ENCODE peak calls at places on chromosomes 11 and 22, in nine cellular contexts. W is NCI-H2029 treated with DMSO at 0.1 percent for 48 hours; P is activated CD4-positive, alpha-beta T cell treated with anti-CD3 and anti-CD28 coated beads for 4 hours; Z is heart left ventricle; M is stimulated activated CD8-positive, alpha-beta memory T cell treated with anti-CD3 and anti-CD28 coated beads, Interleukin-2, amount 100 ng/mL, for 1 hour; U is stimulated activated CD4-positive, alpha-beta T cell treated with anti-CD3 and anti-CD28 coated beads, Interleukin-12 subunit alpha, Interleukin-12 subunit beta, amount 100 ng/mL, for 4 hours; K is T-helper 22 cell; T is CD4-positive, alpha-beta memory T cell; H is amniotic stem cell. I is an unnamed sample.

GRCh38 chr11:110891411-110891810 is 179.2 kb upstream of the ARHGAP20 start:
- DNase-seq in W (no peak), P (no peak), Z (no peak), M (no peak), U (no peak), K (no peak), T (no peak), H (peak; percentile 16), I (peak; percentile 14)

GRCh38 chr11:116703421-116703820 is 69.4 kb downstream of the BUD13 start:
- DNase-seq in W (peak; percentile 55), P (no peak), Z (no peak), M (no peak), U (no peak), K (no peak), T (no peak), H (no peak), I (no peak)

GRCh38 chr11:15750535-15751297 is 605.6 kb downstream of the SOX6 start:
- DNase-seq in W (peak; percentile 36), P (no peak), Z (no peak), M (no peak), U (no peak), K (no peak), T (no peak), H (no peak), I (no peak)

GRCh38 chr11:32386770-32387377 is 48.5 kb downstream of the WT1 start:
- DNase-seq in W (no peak), P (no peak), Z (no peak), M (no peak), U (no peak), K (no peak), T (no peak), H (no peak), I (no peak)

GRCh38 chr11:46278387-46279173 is 1.1 kb downstream of the CREB3L1 start:
- DNase-seq in W (no peak), P (no peak), Z (peak; percentile 73), M (no peak), U (peak; percentile 26), K (no peak), T (no peak), H (peak; percentile 79), I (no peak)

GRCh38 chr11:113874096-113874919 is 1.1 kb downstream of the USP28 start:
- DNase-seq in W (no peak), P (no peak), Z (no peak), M (no peak), U (no peak), K (no peak), T (peak; percentile 33), H (no peak), I (peak; percentile 15)

GRCh38 chr11:107859459-107860239 is 1.1 kb upstream of the SLC35F2 start:
- DNase-seq in W (peak; percentile 39), P (peak; percentile 29), Z (no peak), M (no peak), U (peak; percentile 31), K (no peak), T (no peak), H (no peak), I (peak; percentile 11)

GRCh38 chr11:8812438-8812837 is 98.6 kb upstream of the AKIP1 start:
- DNase-seq in W (no peak), P (no peak), Z (no peak), M (no peak), U (no peak), K (no peak), T (no peak), H (no peak), I (no peak)

GRCh38 chr11:67646535-67647336 is 3.8 kb downstream of the ACY3 start:
- DNase-seq in W (no peak), P (no peak), Z (peak; percentile 60), M (no peak), U (no peak), K (no peak), T (no peak), H (no peak), I (no peak)

GRCh38 chr11:125873881-125874555 is 13.4 kb upstream of the HYLS1 start:
- DNase-seq in W (no peak), P (no peak), Z (no peak), M (no peak), U (no peak), K (no peak), T (no peak), H (no peak), I (no peak)

GRCh38 chr22:28799834-28800307 is 498 bp downstream of the XBP1 start:
- DNase-seq in W (no peak), P (peak; percentile 40), Z (peak; percentile 88), M (no peak), U (peak; percentile 37), K (no peak), T (peak; percentile 38), H (peak; percentile 27), I (peak; percentile 41)

GRCh38 chr11:120335596-120335927 is 651 bp upstream of the ARHGEF12 start:
- DNase-seq in W (peak; percentile 47), P (peak; percentile 25), Z (no peak), M (no peak), U (no peak), K (no peak), T (no peak), H (no peak), I (no peak)

GRCh38 chr22:33386270-33386669 is 328.1 kb upstream of the SYN3 start:
- DNase-seq in W (no peak), P (no peak), Z (no peak), M (no peak), U (no peak), K (no peak), T (no peak), H (no peak), I (no peak)

GRCh38 chr22:48607901-48608650 is 1219.6 kb downstream of the BRD1 start:
- DNase-seq in W (no peak), P (no peak), Z (peak; percentile 40), M (no peak), U (no peak), K (no peak), T (no peak), H (no peak), I (no peak)

GRCh38 chr11:120511116-120511803 is at the start of gene GRIK4:
- DNase-seq in W (peak; percentile 37), P (peak; percentile 63), Z (peak; percentile 91), M (peak; percentile 29), U (peak; percentile 77), K (peak; percentile 17), T (peak; percentile 51), H (peak; percentile 41), I (peak; percentile 34)

GRCh38 chr11:68959465-68960298 is 21.1 kb downstream of the MRGPRD start:
- DNase-seq in W (no peak), P (no peak), Z (peak; percentile 55), M (no peak), U (no peak), K (no peak), T (no peak), H (no peak), I (no peak)

GRCh38 chr11:926341-926916 is 759 bp downstream of the AP2A2 start:
- DNase-seq in W (no peak), P (no peak), Z (peak; percentile 70), M (no peak), U (no peak), K (no peak), T (peak; percentile 50), H (peak; percentile 44), I (peak; percentile 47)

GRCh38 chr11:93591247-93591898 is 48.2 kb upstream of the SMCO4 start:
- DNase-seq in W (no peak), P (no peak), Z (no peak), M (no peak), U (no peak), K (no peak), T (no peak), H (no peak), I (no peak)

GRCh38 chr22:39567135-39567946 is 3.2 kb upstream of the CACNA1I start:
- DNase-seq in W (no peak), P (peak; percentile 45), Z (no peak), M (no peak), U (peak; percentile 28), K (no peak), T (peak; percentile 58), H (no peak), I (no peak)

I was measured in foreskin melanocyte.